ENCODE peak calls at places on chromosomes 6 and 20, in seven cellular contexts. One of them, this sample, is unnamed.

GRCh38 chr6:28988536-28989415 is 16.3 kb downstream of the ZNF311 start:
- DNase-seq in neural progenitor cell: peak; percentile 95
- DNase-seq in H7: peak; percentile 89
- DNase-seq in renal cortical epithelial cell: peak; percentile 25
- DNase-seq in non-pigmented ciliary epithelial cell: no peak
- DNase-seq in DMS 273 treated with DMSO at 0.1 percent for 48 hours: no peak
- DNase-seq in activated CD4-positive, CD25-positive, alpha-beta regulatory T cell: peak; percentile 55
- DNase-seq in this sample: peak; percentile 16

GRCh38 chr6:4973972-4974885 is 29.6 kb downstream of the RPP40 start:
- DNase-seq in renal cortical epithelial cell: peak; percentile 15
- DNase-seq in activated CD4-positive, CD25-positive, alpha-beta regulatory T cell: no peak
- DNase-seq in non-pigmented ciliary epithelial cell: no peak
- DNase-seq in neural progenitor cell: peak; percentile 80
- DNase-seq in H7: peak; percentile 85
- DNase-seq in DMS 273 treated with DMSO at 0.1 percent for 48 hours: peak; percentile 62
- DNase-seq in this sample: no peak

GRCh38 chr6:159890802-159891201 is at the start of gene MAS1:
- DNase-seq in renal cortical epithelial cell: no peak
- DNase-seq in activated CD4-positive, CD25-positive, alpha-beta regulatory T cell: no peak
- DNase-seq in neural progenitor cell: no peak
- DNase-seq in DMS 273 treated with DMSO at 0.1 percent for 48 hours: no peak
- DNase-seq in H7: no peak
- DNase-seq in non-pigmented ciliary epithelial cell: no peak
- DNase-seq in this sample: no peak

GRCh38 chr6:104816141-104816540 is 43.6 kb downstream of the HACE1 start:
- DNase-seq in neural progenitor cell: no peak
- DNase-seq in H7: no peak
- DNase-seq in non-pigmented ciliary epithelial cell: no peak
- DNase-seq in renal cortical epithelial cell: no peak
- DNase-seq in activated CD4-positive, CD25-positive, alpha-beta regulatory T cell: no peak
- DNase-seq in DMS 273 treated with DMSO at 0.1 percent for 48 hours: no peak
- DNase-seq in this sample: no peak

GRCh38 chr6:167945937-167946485 is 51.5 kb upstream of the KIF25 start:
- DNase-seq in non-pigmented ciliary epithelial cell: no peak
- DNase-seq in DMS 273 treated with DMSO at 0.1 percent for 48 hours: no peak
- DNase-seq in renal cortical epithelial cell: peak; percentile 68
- DNase-seq in neural progenitor cell: no peak
- DNase-seq in H7: no peak
- DNase-seq in activated CD4-positive, CD25-positive, alpha-beta regulatory T cell: no peak
- DNase-seq in this sample: no peak

GRCh38 chr20:61723538-61724257 is 342.0 kb downstream of the TAF4 start:
- DNase-seq in renal cortical epithelial cell: no peak
- DNase-seq in DMS 273 treated with DMSO at 0.1 percent for 48 hours: no peak
- DNase-seq in H7: no peak
- DNase-seq in activated CD4-positive, CD25-positive, alpha-beta regulatory T cell: no peak
- DNase-seq in neural progenitor cell: no peak
- DNase-seq in non-pigmented ciliary epithelial cell: no peak
- DNase-seq in this sample: no peak

GRCh38 chr6:35275417-35275816 is 15.9 kb downstream of the ZNF76 start:
- DNase-seq in non-pigmented ciliary epithelial cell: no peak
- DNase-seq in renal cortical epithelial cell: no peak
- DNase-seq in neural progenitor cell: no peak
- DNase-seq in DMS 273 treated with DMSO at 0.1 percent for 48 hours: no peak
- DNase-seq in H7: no peak
- DNase-seq in activated CD4-positive, CD25-positive, alpha-beta regulatory T cell: no peak
- DNase-seq in this sample: no peak

GRCh38 chr6:3325210-3325609 is 66.5 kb downstream of the PSMG4 start:
- DNase-seq in activated CD4-positive, CD25-positive, alpha-beta regulatory T cell: no peak
- DNase-seq in neural progenitor cell: no peak
- DNase-seq in non-pigmented ciliary epithelial cell: no peak
- DNase-seq in H7: no peak
- DNase-seq in renal cortical epithelial cell: peak; percentile 23
- DNase-seq in DMS 273 treated with DMSO at 0.1 percent for 48 hours: no peak
- DNase-seq in this sample: no peak

GRCh38 chr6:32562931-32563330 is 26.7 kb downstream of the HLA-DRB1 start:
- DNase-seq in activated CD4-positive, CD25-positive, alpha-beta regulatory T cell: no peak
- DNase-seq in DMS 273 treated with DMSO at 0.1 percent for 48 hours: no peak
- DNase-seq in renal cortical epithelial cell: no peak
- DNase-seq in H7: no peak
- DNase-seq in neural progenitor cell: no peak
- DNase-seq in non-pigmented ciliary epithelial cell: no peak
- DNase-seq in this sample: no peak

GRCh38 chr20:22579119-22579427 is 5.3 kb downstream of the FOXA2 start:
- DNase-seq in H7: peak; percentile 88
- DNase-seq in renal cortical epithelial cell: no peak
- DNase-seq in DMS 273 treated with DMSO at 0.1 percent for 48 hours: no peak
- DNase-seq in neural progenitor cell: peak; percentile 96
- DNase-seq in non-pigmented ciliary epithelial cell: no peak
- DNase-seq in activated CD4-positive, CD25-positive, alpha-beta regulatory T cell: no peak
- DNase-seq in this sample: no peak

This sample was measured in A549.